ENCODE peak calls at places on chromosomes 16 and 17, in ten cellular contexts. W is lower lobe of right lung, I is left lung, C is K562, D is heart left ventricle, S is PC-3, H is GM12878, B is psoas muscle, N is pancreas, P is HepG2. A is an unnamed sample.

GRCh38 chr17:43822566-43823190 is 10.3 kb downstream of the MPP3 start:
- ATAC-seq in I (peak; percentile 8), N (no peak), W (no peak), C (no peak), P (peak; percentile 37), B (no peak), H (no peak), D (peak; percentile 16), S (peak; percentile 38), A (no peak)

GRCh38 chr16:86090461-86091170 is 191.7 kb downstream of the IRF8 start:
- ATAC-seq in D (no peak), C (no peak), S (no peak), W (no peak), I (no peak), H (no peak), N (no peak), B (no peak), P (no peak), A (no peak)

GRCh38 chr17:65657251-65657828 is 95.9 kb upstream of the AXIN2 start:
- ATAC-seq in N (no peak), D (no peak), C (no peak), B (no peak), P (no peak), S (no peak), W (no peak), H (peak; percentile 53), I (no peak), A (no peak)

GRCh38 chr17:73632513-73632912 is 11.7 kb downstream of the SDK2 start:
- ATAC-seq in H (no peak), N (no peak), S (no peak), P (no peak), C (no peak), D (no peak), B (no peak), I (no peak), W (no peak), A (no peak)

GRCh38 chr17:15398736-15399331 is 57.4 kb upstream of the TEKT3 start:
- ATAC-seq in D (peak; percentile 72), I (peak; percentile 38), H (no peak), W (no peak), S (peak; percentile 94), P (peak; percentile 84), C (no peak), N (peak; percentile 51), B (peak; percentile 86), A (peak; percentile 51)

GRCh38 chr17:4505187-4505586 is 6.5 kb downstream of the SPNS2 start:
- ATAC-seq in I (no peak), B (no peak), H (no peak), S (peak; percentile 35), P (no peak), D (peak; percentile 33), N (no peak), C (no peak), W (no peak), A (no peak)

GRCh38 chr17:50790619-50791018 is 23.3 kb upstream of the ANKRD40CL start:
- ATAC-seq in N (no peak), C (no peak), I (no peak), P (no peak), H (no peak), S (no peak), B (no peak), W (no peak), D (peak; percentile 20), A (no peak)

GRCh38 chr16:7651803-7652570 is 319.3 kb downstream of the RBFOX1 start:
- ATAC-seq in N (no peak), I (no peak), C (no peak), P (no peak), B (no peak), D (no peak), W (no peak), H (no peak), S (no peak), A (no peak)

GRCh38 chr17:42623732-42624596 is 14.5 kb downstream of the TUBG1 start:
- ATAC-seq in H (peak; percentile 40), N (peak; percentile 93), I (peak; percentile 81), B (peak; percentile 93), P (no peak), D (peak; percentile 32), W (no peak), S (peak; percentile 98), C (peak; percentile 84), A (peak; percentile 19)

GRCh38 chr16:68235882-68236803 is at the start of gene ESRP2:
- ATAC-seq in B (no peak), D (peak; percentile 0), N (peak; percentile 63), H (no peak), S (peak; percentile 21), W (peak; percentile 73), C (no peak), I (peak; percentile 46), P (peak; percentile 38), A (no peak)

GRCh38 chr16:14087590-14088154 is 16.6 kb downstream of the MRTFB start:
- ATAC-seq in D (no peak), I (peak; percentile 30), H (no peak), B (no peak), P (peak; percentile 44), W (no peak), S (no peak), C (no peak), N (no peak), A (no peak)

GRCh38 chr17:5943991-5944390 is 126.2 kb upstream of the WSCD1 start:
- ATAC-seq in P (no peak), H (no peak), B (no peak), I (no peak), S (no peak), D (no peak), N (no peak), C (no peak), W (no peak), A (no peak)

GRCh38 chr17:45971698-45972141 is 27.3 kb upstream of the STH start:
- ATAC-seq in D (no peak), B (no peak), S (no peak), N (no peak), I (no peak), W (no peak), P (peak; percentile 61), H (no peak), C (peak; percentile 88), A (no peak)
- TF ChIP-seq CTCF in D (no peak), B (no peak), S (peak; percentile 14), N (no peak), I (no peak), W (no peak), P (peak; percentile 38), H (no peak), C (peak; percentile 62), A (no peak)

GRCh38 chr17:63682441-63682840 is 17.5 kb downstream of the LIMD2 start:
- ATAC-seq in W (no peak), N (no peak), I (no peak), B (no peak), D (no peak), C (no peak), S (no peak), P (no peak), H (no peak), A (no peak)

GRCh38 chr17:63679214-63679613 is 20.7 kb downstream of the LIMD2 start:
- ATAC-seq in I (no peak), H (no peak), P (peak; percentile 32), D (no peak), S (no peak), N (no peak), B (no peak), C (peak; percentile 44), W (no peak), A (no peak)

GRCh38 chr17:63680700-63681099 is 19.2 kb downstream of the LIMD2 start:
- ATAC-seq in D (no peak), C (no peak), I (peak; percentile 61), W (peak; percentile 25), S (no peak), N (no peak), P (no peak), H (no peak), B (no peak), A (no peak)

GRCh38 chr17:63682981-63683380 is 16.9 kb downstream of the LIMD2 start:
- ATAC-seq in N (no peak), W (no peak), S (no peak), D (no peak), H (no peak), I (no peak), B (no peak), C (no peak), P (no peak), A (no peak)

GRCh38 chr17:63681530-63681929 is 18.4 kb downstream of the LIMD2 start:
- ATAC-seq in W (peak; percentile 67), S (no peak), C (no peak), I (peak; percentile 59), P (no peak), N (no peak), H (no peak), B (no peak), D (peak; percentile 37), A (peak; percentile 46)
- H3K36me3 ChIP-seq in W (peaks cover 72% of the 10 kb centered on the region), S (no peaks in the 10 kb centered on the region), C (peaks cover 25% of the 10 kb centered on the region), I (peaks cover 80% of the 10 kb centered on the region), P (peaks cover 21% of the 10 kb centered on the region), N (no peaks in the 10 kb centered on the region), H (peaks cover 12% of the 10 kb centered on the region), B (peaks cover 68% of the 10 kb centered on the region), D (peaks cover 92% of the 10 kb centered on the region), A (peaks cover 83% of the 10 kb centered on the region)

GRCh38 chr16:47426806-47427205 is 34.1 kb downstream of the ITFG1 start:
- ATAC-seq in N (no peak), H (no peak), D (no peak), B (no peak), S (no peak), P (no peak), W (no peak), I (no peak), C (no peak), A (no peak)

GRCh38 chr16:47424846-47425245 is 36.0 kb downstream of the ITFG1 start:
- ATAC-seq in C (no peak), P (peak; percentile 85), S (no peak), N (no peak), I (no peak), H (no peak), D (no peak), W (no peak), B (no peak), A (no peak)
- TF ChIP-seq CTCF in C (no peak), P (peak; percentile 17), S (no peak), N (no peak), I (no peak), H (no peak), D (no peak), W (no peak), B (no peak), A (no peak)

GRCh38 chr16:57163842-57164241 is 22.0 kb downstream of the PSME3IP1 start:
- ATAC-seq in N (no peak), D (no peak), H (no peak), W (no peak), P (no peak), S (no peak), C (no peak), B (no peak), I (no peak), A (no peak)

GRCh38 chr16:57155702-57156350 is 30.0 kb downstream of the PSME3IP1 start:
- ATAC-seq in C (no peak), H (no peak), B (no peak), S (no peak), D (no peak), W (no peak), P (peak; percentile 84), I (no peak), N (no peak), A (no peak)

GRCh38 chr16:57156351-57156703 is 29.5 kb downstream of the PSME3IP1 start:
- ATAC-seq in P (no peak), H (no peak), W (no peak), B (no peak), N (no peak), D (no peak), C (no peak), S (no peak), I (no peak), A (no peak)

GRCh38 chr16:57153841-57154240 is 32.0 kb downstream of the PSME3IP1 start:
- ATAC-seq in D (no peak), B (no peak), H (no peak), P (no peak), W (no peak), C (no peak), N (no peak), S (no peak), I (no peak), A (no peak)

GRCh38 chr16:57159447-57159846 is 26.4 kb downstream of the PSME3IP1 start:
- ATAC-seq in N (no peak), I (no peak), C (no peak), B (no peak), W (no peak), H (no peak), P (no peak), S (no peak), D (no peak), A (no peak)
- H3K36me3 ChIP-seq in N (peaks cover 3% of the 10 kb centered on the region), I (peaks cover 68% of the 10 kb centered on the region), C (peaks cover 82% of the 10 kb centered on the region), B (peaks cover 92% of the 10 kb centered on the region), W (peaks cover 96% of the 10 kb centered on the region), H (peaks cover 41% of the 10 kb centered on the region), P (peaks cover 12% of the 10 kb centered on the region), S (peaks cover 8% of the 10 kb centered on the region), D (peaks cover 94% of the 10 kb centered on the region), A (no peaks in the 10 kb centered on the region)

A was measured in gastroesophageal sphincter.